ENCODE peak calls at places on chromosomes 12 and 14, in seven cellular contexts. R, D, L, N, U, B and Y are unnamed samples.

GRCh38 chr12:40325349-40325960 is 100.7 kb downstream of the LRRK2 start:
- DNase-seq in R (peak; percentile 4), N (peak; percentile 27), D (no peak), B (peak; percentile 44), U (no peak), L (no peak), Y (no peak)

GRCh38 chr12:88868062-88868461 is 287.8 kb upstream of the KITLG start:
- DNase-seq in B (no peak), U (no peak), L (no peak), N (no peak), R (peak; percentile 40), D (peak; percentile 4), Y (no peak)

GRCh38 chr14:81613341-81614045 is 79.8 kb upstream of the SEL1L start:
- DNase-seq in D (no peak), L (no peak), R (no peak), N (no peak), B (no peak), U (no peak), Y (no peak)

GRCh38 chr12:67827820-67828383 is 161.3 kb upstream of the IFNG-AS1 start:
- DNase-seq in B (no peak), D (peak; percentile 40), R (peak; percentile 99), N (peak; percentile 67), L (peak; percentile 40), U (peak; percentile 30), Y (no peak)

GRCh38 chr14:50001999-50002925 is 109.4 kb downstream of the ARF6 start:
- DNase-seq in B (no peak), R (no peak), L (peak; percentile 48), U (peak; percentile 37), N (no peak), D (no peak), Y (no peak)

GRCh38 chr14:63499701-63500250 is 43.4 kb downstream of the PPP2R5E start:
- DNase-seq in D (no peak), U (peak; percentile 25), L (no peak), B (no peak), R (peak; percentile 77), N (no peak), Y (no peak)

GRCh38 chr14:48686650-48687049 is 899.5 kb downstream of the RPS29 start:
- DNase-seq in D (no peak), B (no peak), U (no peak), L (no peak), N (no peak), R (peak; percentile 51), Y (no peak)

GRCh38 chr12:116426391-116427136 is 132.6 kb upstream of the MAP1LC3B2 start:
- DNase-seq in D (peak; percentile 23), L (no peak), R (peak; percentile 98), N (peak; percentile 30), U (peak; percentile 58), B (peak; percentile 96), Y (peak; percentile 74)

GRCh38 chr12:52185400-52185967 is 6.3 kb downstream of the KRT80 start:
- DNase-seq in R (no peak), L (no peak), D (no peak), U (no peak), B (no peak), N (no peak), Y (no peak)

GRCh38 chr14:68952544-68953535 is 26.3 kb downstream of the ACTN1 start:
- DNase-seq in D (peak; percentile 77), U (no peak), R (peak; percentile 94), N (no peak), L (no peak), B (no peak), Y (peak; percentile 61)

GRCh38 chr12:64549108-64549507 is 61.2 kb upstream of the RASSF3 start:
- DNase-seq in B (no peak), R (no peak), N (no peak), U (no peak), D (no peak), L (no peak), Y (no peak)

GRCh38 chr12:104213952-104214351 is 1.6 kb upstream of the TXNRD1 start:
- DNase-seq in R (peak; percentile 96), U (no peak), L (no peak), B (no peak), D (no peak), N (peak; percentile 36), Y (no peak)

GRCh38 chr12:80702889-80703605 is 4.4 kb upstream of the MYF6 start:
- DNase-seq in L (no peak), B (no peak), U (peak; percentile 25), R (peak; percentile 77), N (no peak), D (peak; percentile 10), Y (no peak)

GRCh38 chr14:102699416-102700110 is 77.7 kb upstream of the TRAF3 start:
- DNase-seq in B (no peak), N (peak; percentile 39), L (no peak), D (no peak), R (peak; percentile 33), U (no peak), Y (no peak)

GRCh38 chr12:95177201-95177768 is 40.0 kb downstream of the FGD6 start:
- DNase-seq in L (no peak), B (no peak), D (no peak), U (no peak), N (peak; percentile 52), R (no peak), Y (no peak)

GRCh38 chr12:30201301-30202160 is 417.8 kb upstream of the TMTC1 start:
- DNase-seq in N (peak; percentile 24), R (no peak), L (no peak), U (no peak), B (peak; percentile 39), D (no peak), Y (peak; percentile 49)

GRCh38 chr12:53100466-53101151 is 2.7 kb upstream of the SOAT2 start:
- DNase-seq in U (no peak), R (no peak), B (no peak), L (peak; percentile 15), D (no peak), N (no peak), Y (no peak)

GRCh38 chr12:132839558-132840235 is 11.0 kb upstream of the GOLGA3 start:
- DNase-seq in U (no peak), B (no peak), D (no peak), L (no peak), N (no peak), R (no peak), Y (no peak)

GRCh38 chr14:71314717-71315116 is 407.5 kb downstream of the PCNX1 start:
- DNase-seq in L (no peak), R (no peak), B (peak; percentile 31), U (no peak), N (no peak), D (no peak), Y (no peak)

GRCh38 chr14:81268016-81268416 is 47.3 kb upstream of the GTF2A1 start:
- DNase-seq in N (no peak), B (no peak), D (no peak), L (no peak), R (peak; percentile 1), U (no peak), Y (no peak)

DNA sequence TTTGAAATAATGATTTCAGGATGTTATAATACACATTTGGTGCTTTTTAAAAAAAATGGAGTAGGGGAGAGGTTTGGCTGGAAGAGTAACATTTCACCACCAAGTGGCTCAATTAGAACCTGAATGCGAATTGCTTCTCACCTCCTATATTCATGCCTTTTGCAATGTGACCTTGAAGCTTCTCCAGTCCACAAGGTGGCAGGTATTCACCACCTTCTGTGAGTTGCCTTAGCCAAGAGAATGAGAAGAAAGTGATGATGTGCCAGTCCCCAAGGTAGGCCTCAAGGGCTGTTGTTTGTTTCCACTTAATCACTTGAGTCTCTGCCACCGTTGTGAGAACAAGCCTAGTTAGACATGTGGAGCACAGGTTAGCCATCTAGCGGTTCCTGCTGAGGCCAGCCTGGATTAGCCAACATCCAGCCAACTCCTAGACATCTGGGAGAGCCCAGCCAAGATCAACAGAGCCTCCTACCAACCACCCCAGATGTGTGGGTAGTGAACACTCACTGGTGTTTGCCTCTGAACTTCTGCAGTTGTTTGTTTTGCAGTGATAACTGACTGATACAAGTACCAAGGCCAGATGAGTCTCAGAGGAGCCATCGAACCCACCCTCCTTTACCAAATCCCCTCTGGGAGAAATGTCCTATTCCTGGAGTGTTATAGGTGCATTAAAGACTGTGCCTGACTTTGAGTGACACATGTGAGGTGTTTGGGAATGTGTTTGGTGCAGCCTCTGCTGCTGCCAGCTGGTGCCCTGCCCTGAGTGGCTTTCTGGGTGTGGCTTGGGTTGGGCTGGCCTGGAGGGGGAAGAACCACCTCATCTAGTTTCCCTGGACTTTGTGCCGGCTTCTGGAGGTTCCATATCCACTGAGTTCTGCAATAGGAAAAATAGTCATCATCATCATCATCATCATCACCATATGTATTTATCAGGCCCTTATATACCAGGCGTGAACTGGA is 132.5 kb upstream of the RFLNA start:
- DNase-seq in D (no peak), U (no peak), N (no peak), R (no peak), L (peak; percentile 71), B (no peak), Y (no peak)
- H3K9me3 ChIP-seq in D (no peaks in the 10 kb centered on the region), U (no peaks in the 10 kb centered on the region), N (no peaks in the 10 kb centered on the region), R (no peaks in the 10 kb centered on the region), L (no peaks in the 10 kb centered on the region), B (no peaks in the 10 kb centered on the region), Y (no peaks in the 10 kb centered on the region)

DNA sequence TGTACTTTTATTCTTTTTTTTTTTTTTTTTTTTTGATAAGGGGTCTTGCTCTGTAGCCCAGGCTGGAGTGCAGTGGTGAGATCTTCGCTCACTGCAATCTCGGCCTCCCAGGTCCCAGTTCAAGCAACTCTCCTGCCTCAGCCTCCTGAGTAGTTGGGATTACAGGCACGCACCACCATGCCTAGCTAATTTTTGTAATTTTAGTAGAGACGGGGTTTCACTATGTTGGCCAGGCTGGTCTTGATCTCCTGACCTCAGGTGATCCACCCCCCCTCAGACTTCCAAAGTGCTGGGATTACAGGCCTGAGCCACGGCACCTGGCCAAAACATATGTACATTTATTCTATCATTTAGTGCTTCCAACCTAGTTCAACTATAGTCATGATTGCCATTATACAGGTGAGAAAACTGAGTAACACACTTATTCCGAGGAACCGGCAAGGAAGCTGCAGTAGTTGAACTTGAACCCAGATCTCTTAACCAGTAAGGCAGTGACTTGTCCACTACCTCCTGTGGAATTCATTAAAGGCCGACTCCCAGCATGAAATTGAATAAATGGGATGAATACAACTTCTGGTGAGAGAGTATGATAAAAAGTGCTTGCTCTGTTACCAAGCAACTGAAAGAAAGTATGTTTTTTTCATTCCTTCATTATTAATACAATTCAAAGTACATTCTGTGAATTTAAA is 755 bp upstream of the ATF7IP start:
- DNase-seq in L (no peak), D (no peak), B (no peak), N (no peak), R (no peak), U (no peak), Y (no peak)
- H3K27ac ChIP-seq in L (peak overlapping the region; percentile 90), D (peak overlapping the region; percentile 98), B (no peak overlapping the region), N (peak overlapping the region; percentile 89), R (no peak overlapping the region), U (peak overlapping the region; percentile 22), Y (no peak overlapping the region)

GRCh38 chr14:96960598-96961116 is 163.5 kb downstream of the VRK1 start:
- DNase-seq in L (no peak), R (no peak), D (no peak), B (no peak), N (no peak), U (no peak), Y (no peak)
- H3K9me3 ChIP-seq in L (no peaks in the 10 kb centered on the region), R (peaks cover 42% of the 10 kb centered on the region), D (peaks cover 6% of the 10 kb centered on the region), B (no peaks in the 10 kb centered on the region), N (peaks cover 2% of the 10 kb centered on the region), U (no peaks in the 10 kb centered on the region), Y (no peaks in the 10 kb centered on the region)

DNA sequence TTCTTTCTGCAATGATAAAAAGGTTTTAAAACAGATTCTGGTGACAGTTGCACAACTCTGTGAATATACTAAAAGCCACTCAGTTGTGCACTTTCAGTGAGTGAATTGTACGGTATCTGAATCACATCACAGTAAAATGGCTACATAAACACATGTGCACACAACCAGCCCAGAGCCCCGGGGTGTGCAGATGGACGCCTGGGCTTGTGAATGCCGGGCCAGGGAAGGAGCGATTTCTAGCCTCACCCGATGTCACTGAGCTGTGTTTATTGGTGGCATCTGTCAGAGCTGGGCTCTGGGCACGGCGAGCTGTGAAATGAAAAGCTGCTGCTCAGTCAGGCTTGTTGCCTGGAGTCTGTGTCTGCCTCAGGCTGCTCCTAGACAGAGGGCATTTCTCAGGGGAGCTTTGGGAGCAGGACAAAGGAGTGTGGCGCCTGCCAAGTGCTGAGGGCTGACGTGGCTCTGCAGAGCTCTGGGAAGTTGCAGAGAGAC is 25.9 kb downstream of the RHOF start:
- DNase-seq in L (no peak), D (peak; percentile 50), U (peak; percentile 32), N (no peak), R (peak; percentile 81), B (no peak), Y (peak; percentile 88)
- H3K27ac ChIP-seq in L (no peak overlapping the region), D (peak overlapping the region; percentile 66), U (no peak overlapping the region), N (no peak overlapping the region), R (peak overlapping the region; percentile 83), B (no peak overlapping the region), Y (peak overlapping the region; percentile 54)